ENCODE peak calls at places on chromosomes 2 and 18, in four cellular contexts. One of them, this sample, is unnamed.

GRCh38 chr2:46988733-46989481 is 73.3 kb upstream of the MCFD2 start:
- DNase-seq in HepG2: peak
- DNase-seq in K562: no peak
- DNase-seq in SK-N-SH: peak
- DNase-seq in this sample: no peak

GRCh38 chr18:34794346-34794745 is 84.2 kb downstream of the DTNA start:
- DNase-seq in K562: no peak
- DNase-seq in HepG2: no peak
- DNase-seq in SK-N-SH: no peak
- DNase-seq in this sample: no peak

GRCh38 chr2:216857131-216857550 is 2.7 kb downstream of the TNP1 start:
- DNase-seq in K562: no peak
- DNase-seq in HepG2: no peak
- DNase-seq in SK-N-SH: no peak
- DNase-seq in this sample: no peak

GRCh38 chr2:187964742-187965141 is 326.9 kb upstream of the GULP1 start:
- DNase-seq in HepG2: no peak
- DNase-seq in SK-N-SH: no peak
- DNase-seq in K562: no peak
- DNase-seq in this sample: no peak

GRCh38 chr2:1974391-1974790 is 230.1 kb upstream of the PXDN start:
- DNase-seq in SK-N-SH: no peak
- DNase-seq in HepG2: no peak
- DNase-seq in K562: no peak
- DNase-seq in this sample: no peak

GRCh38 chr2:144414324-144414845 is 105.5 kb downstream of the ZEB2 start:
- DNase-seq in SK-N-SH: no peak
- DNase-seq in K562: no peak
- DNase-seq in HepG2: no peak
- DNase-seq in this sample: no peak

GRCh38 chr18:5894215-5894612 is 1.1 kb downstream of the TMEM200C start:
- DNase-seq in SK-N-SH: no peak
- DNase-seq in K562: no peak
- DNase-seq in HepG2: no peak
- DNase-seq in this sample: no peak

GRCh38 chr2:127195140-127196074 is 24.7 kb downstream of the CYP27C1 start:
- DNase-seq in SK-N-SH: no peak
- DNase-seq in K562: no peak
- DNase-seq in HepG2: no peak
- DNase-seq in this sample: no peak

GRCh38 chr2:109726666-109727270 is 67.3 kb upstream of the RGPD5 start:
- DNase-seq in HepG2: no peak
- DNase-seq in K562: no peak
- DNase-seq in SK-N-SH: no peak
- DNase-seq in this sample: no peak

GRCh38 chr2:42624047-42624446 is 55.6 kb downstream of the MTA3 start:
- DNase-seq in SK-N-SH: no peak
- DNase-seq in K562: no peak
- DNase-seq in HepG2: no peak
- DNase-seq in this sample: no peak

GRCh38 chr2:65800998-65801397 is 368.6 kb upstream of the SPRED2 start:
- DNase-seq in SK-N-SH: no peak
- DNase-seq in K562: peak
- DNase-seq in HepG2: no peak
- DNase-seq in this sample: peak

GRCh38 chr2:3311601-3312000 is 66.0 kb downstream of the EIPR1 start:
- DNase-seq in SK-N-SH: no peak
- DNase-seq in K562: no peak
- DNase-seq in HepG2: no peak
- DNase-seq in this sample: no peak

GRCh38 chr2:191150451-191151314 is at the start of gene STAT4:
- DNase-seq in HepG2: no peak
- DNase-seq in SK-N-SH: peak
- DNase-seq in K562: peak
- DNase-seq in this sample: peak

GRCh38 chr18:62281684-62282083 is 43.4 kb upstream of the TNFRSF11A start:
- DNase-seq in K562: no peak
- DNase-seq in HepG2: no peak
- DNase-seq in SK-N-SH: no peak
- DNase-seq in this sample: no peak

GRCh38 chr2:73084971-73085370 is 13.5 kb upstream of the SFXN5 start:
- DNase-seq in SK-N-SH: no peak
- DNase-seq in HepG2: no peak
- DNase-seq in K562: no peak
- DNase-seq in this sample: no peak

GRCh38 chr2:140597836-140598235 is 1533.0 kb downstream of the LRP1B start:
- DNase-seq in HepG2: no peak
- DNase-seq in SK-N-SH: no peak
- DNase-seq in K562: no peak
- DNase-seq in this sample: no peak

GRCh38 chr2:236250286-236250685 is 13.9 kb downstream of the ASB18 start:
- DNase-seq in HepG2: peak
- DNase-seq in SK-N-SH: no peak
- DNase-seq in K562: no peak
- DNase-seq in this sample: no peak

GRCh38 chr18:47953471-47953931 is 23.0 kb upstream of the SMAD2 start:
- DNase-seq in SK-N-SH: no peak
- DNase-seq in K562: no peak
- DNase-seq in HepG2: no peak
- DNase-seq in this sample: no peak

GRCh38 chr2:239916205-239917127 is 108.7 kb downstream of the NDUFA10 start:
- DNase-seq in K562: no peak
- DNase-seq in HepG2: no peak
- DNase-seq in SK-N-SH: no peak
- DNase-seq in this sample: no peak

GRCh38 chr18:48786621-48787522 is 163.9 kb downstream of the SMAD7 start:
- DNase-seq in HepG2: no peak
- DNase-seq in SK-N-SH: no peak
- DNase-seq in K562: no peak
- DNase-seq in this sample: no peak

GRCh38 chr2:217859926-217860325 is 142.9 kb downstream of the TNS1 start:
- DNase-seq in K562: no peak
- DNase-seq in SK-N-SH: no peak
- DNase-seq in HepG2: no peak
- DNase-seq in this sample: no peak

GRCh38 chr2:209834767-209835166 is 63.1 kb downstream of the UNC80 start:
- DNase-seq in HepG2: no peak
- DNase-seq in K562: no peak
- DNase-seq in SK-N-SH: no peak
- DNase-seq in this sample: no peak

GRCh38 chr2:29056452-29056851 is 17.9 kb downstream of the PCARE start:
- DNase-seq in HepG2: no peak
- DNase-seq in K562: no peak
- DNase-seq in SK-N-SH: no peak
- DNase-seq in this sample: no peak

GRCh38 chr2:63364866-63365265 is 223.4 kb downstream of the WDPCP start:
- DNase-seq in K562: no peak
- DNase-seq in SK-N-SH: no peak
- DNase-seq in HepG2: peak
- DNase-seq in this sample: no peak

GRCh38 chr2:12507295-12507694 is 209.4 kb upstream of the TRIB2 start:
- DNase-seq in K562: no peak
- DNase-seq in HepG2: no peak
- DNase-seq in SK-N-SH: no peak
- DNase-seq in this sample: no peak

GRCh38 chr18:10397004-10397403 is 57.4 kb upstream of the APCDD1 start:
- DNase-seq in K562: no peak
- DNase-seq in HepG2: no peak
- DNase-seq in SK-N-SH: no peak
- DNase-seq in this sample: no peak

GRCh38 chr2:101305492-101306123 is 2.9 kb downstream of the RNF149 start:
- DNase-seq in SK-N-SH: no peak
- DNase-seq in K562: peak
- DNase-seq in HepG2: no peak
- DNase-seq in this sample: no peak

GRCh38 chr18:34322365-34323289 is 97.9 kb upstream of the NOL4 start:
- DNase-seq in K562: peak
- DNase-seq in HepG2: peak
- DNase-seq in SK-N-SH: peak
- DNase-seq in this sample: peak

GRCh38 chr2:136386046-136386445 is 268.1 kb upstream of the CXCR4 start:
- DNase-seq in HepG2: no peak
- DNase-seq in K562: no peak
- DNase-seq in SK-N-SH: no peak
- DNase-seq in this sample: no peak

GRCh38 chr2:12433641-12433990 is 283.1 kb upstream of the TRIB2 start:
- DNase-seq in K562: peak
- DNase-seq in SK-N-SH: no peak
- DNase-seq in HepG2: no peak
- DNase-seq in this sample: no peak

GRCh38 chr18:41162781-41163180 is 792.3 kb upstream of the PIK3C3 start:
- DNase-seq in SK-N-SH: no peak
- DNase-seq in HepG2: no peak
- DNase-seq in K562: no peak
- DNase-seq in this sample: no peak

GRCh38 chr2:152402780-152403388 is 67.9 kb downstream of the FMNL2 start:
- DNase-seq in SK-N-SH: no peak
- DNase-seq in HepG2: no peak
- DNase-seq in K562: no peak
- DNase-seq in this sample: no peak

GRCh38 chr18:74113711-74114110 is 33.9 kb downstream of the FBXO15 start:
- DNase-seq in SK-N-SH: no peak
- DNase-seq in HepG2: no peak
- DNase-seq in K562: no peak
- DNase-seq in this sample: no peak
- TF ChIP-seq ELF1 in SK-N-SH: no peak
- TF ChIP-seq ELF1 in HepG2: no peak
- TF ChIP-seq ELF1 in K562: no peak
- TF ChIP-seq ELF1 in this sample: no peak

GRCh38 chr2:30303094-30303493 is 71.8 kb downstream of the LBH start:
- DNase-seq in SK-N-SH: no peak
- DNase-seq in K562: no peak
- DNase-seq in HepG2: no peak
- DNase-seq in this sample: no peak

GRCh38 chr2:30298302-30298701 is 67.0 kb downstream of the LBH start:
- DNase-seq in HepG2: no peak
- DNase-seq in K562: no peak
- DNase-seq in SK-N-SH: no peak
- DNase-seq in this sample: no peak

GRCh38 chr2:30301551-30301950 is 70.2 kb downstream of the LBH start:
- DNase-seq in K562: no peak
- DNase-seq in SK-N-SH: no peak
- DNase-seq in HepG2: no peak
- DNase-seq in this sample: no peak

GRCh38 chr2:30300122-30300455 is 68.8 kb downstream of the LBH start:
- DNase-seq in HepG2: no peak
- DNase-seq in K562: no peak
- DNase-seq in SK-N-SH: no peak
- DNase-seq in this sample: no peak

GRCh38 chr2:30300456-30301221 is 69.3 kb downstream of the LBH start:
- DNase-seq in K562: no peak
- DNase-seq in SK-N-SH: peak
- DNase-seq in HepG2: no peak
- DNase-seq in this sample: no peak
- TF ChIP-seq ELF1 in K562: no peak
- TF ChIP-seq ELF1 in SK-N-SH: no peak
- TF ChIP-seq ELF1 in HepG2: no peak
- TF ChIP-seq ELF1 in this sample: no peak

DNA sequence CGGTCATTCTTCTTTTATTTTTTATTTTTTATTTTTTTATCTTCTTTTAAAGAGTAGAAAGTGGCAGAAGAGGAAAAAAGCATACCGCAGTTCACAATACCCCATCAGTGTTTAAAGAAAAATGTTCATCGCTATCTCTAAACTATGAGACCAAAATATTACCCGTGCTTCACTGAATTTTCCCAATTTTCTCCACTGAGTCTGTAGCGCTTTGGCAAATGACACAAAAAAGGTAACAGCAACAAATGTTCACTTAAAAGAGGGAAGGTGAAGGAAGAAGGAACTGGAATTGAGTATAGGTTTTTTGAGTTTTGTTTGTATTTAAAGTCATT is 15.1 kb upstream of the RIOK3 start:
- DNase-seq in K562: no peak
- DNase-seq in HepG2: no peak
- DNase-seq in SK-N-SH: no peak
- DNase-seq in this sample: no peak
- TF ChIP-seq ELF1 in K562: no peak
- TF ChIP-seq ELF1 in HepG2: no peak
- TF ChIP-seq ELF1 in SK-N-SH: no peak
- TF ChIP-seq ELF1 in this sample: no peak

DNA sequence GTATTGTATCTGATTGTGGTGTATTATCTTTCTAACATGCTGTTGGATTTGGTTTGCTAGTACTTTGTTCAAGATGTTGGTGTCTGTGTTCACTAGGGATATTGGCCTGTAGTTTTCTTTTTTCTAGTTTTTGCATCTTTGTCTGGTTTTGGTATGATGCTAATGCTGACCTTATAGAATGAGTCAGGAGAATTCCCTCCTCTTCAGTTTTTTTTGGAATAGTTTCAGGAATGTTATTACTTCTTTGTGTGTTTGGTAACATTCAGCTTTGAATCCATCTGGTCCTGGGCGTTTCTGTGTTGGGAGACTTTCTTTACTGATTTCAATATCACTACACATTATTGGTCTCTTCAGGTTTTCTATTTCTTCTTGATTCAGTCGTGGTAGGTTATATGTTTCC is 124.2 kb upstream of the EPB41L5 start:
- DNase-seq in K562: no peak
- DNase-seq in HepG2: no peak
- DNase-seq in SK-N-SH: no peak
- DNase-seq in this sample: no peak
- TF ChIP-seq ELF1 in K562: no peak
- TF ChIP-seq ELF1 in HepG2: no peak
- TF ChIP-seq ELF1 in SK-N-SH: no peak
- TF ChIP-seq ELF1 in this sample: no peak

This sample was measured in HCT116.